ENCODE peak calls at places on chromosomes 12 and 14, in four cellular contexts. H is NCI-H1694 treated with DMSO at 0.1 percent for 48 hours, S is amygdala, A is SIG-M5. W is an unnamed sample.

GRCh38 chr12:54749191-54749818 is 101.1 kb upstream of the DCD start:
- DNase-seq in H (peak; percentile 59), S (no peak), A (no peak), W (peak; percentile 48)

GRCh38 chr12:105426766-105427165 is 96.3 kb downstream of the C12orf75 start:
- DNase-seq in H (no peak), S (no peak), A (no peak), W (no peak)

GRCh38 chr12:65505321-65506121 is 227.0 kb downstream of the MSRB3 start:
- DNase-seq in H (no peak), S (no peak), A (no peak), W (no peak)

GRCh38 chr14:32370720-32371119 is 41.6 kb downstream of the AKAP6 start:
- DNase-seq in H (no peak), S (no peak), A (no peak), W (no peak)

GRCh38 chr12:106084048-106084671 is 54.6 kb downstream of the NUAK1 start:
- DNase-seq in H (no peak), S (no peak), A (no peak), W (peak; percentile 44)

GRCh38 chr12:54596526-54596946 is 8.1 kb upstream of the PPP1R1A start:
- DNase-seq in H (peak; percentile 3), S (peak; percentile 21), A (no peak), W (peak; percentile 83)

GRCh38 chr14:105294142-105294597 is 6.6 kb downstream of the BRF1 start:
- DNase-seq in H (peak; percentile 58), S (peak; percentile 61), A (no peak), W (no peak)

GRCh38 chr12:52741378-52742195 is 35.6 kb downstream of the KRT76 start:
- DNase-seq in H (no peak), S (no peak), A (no peak), W (peak; percentile 1)

GRCh38 chr14:102822311-102822863 is 45.1 kb downstream of the TRAF3 start:
- DNase-seq in H (no peak), S (no peak), A (no peak), W (no peak)

GRCh38 chr14:31781578-31781977 is 220.4 kb downstream of the NUBPL start:
- DNase-seq in H (no peak), S (no peak), A (no peak), W (no peak)

W was measured in G401.